ENCODE peak calls at places on chromosomes 2 and 18, in nine cellular contexts. M is hepatocyte, K is KBM-7, T is Ammon's horn, O is pancreas, L is D341Med, D is astrocyte of the spinal cord, V is Panc1, P is NCI-H345. J is an unnamed sample.

GRCh38 chr2:224357098-224357901 is 44.6 kb downstream of the FAM124B start:
- DNase-seq in T (peak; percentile 80), L (peak; percentile 55), D (peak; percentile 64), O (peak; percentile 63), M (peak; percentile 77), P (peak; percentile 47), K (peak; percentile 85), V (peak; percentile 69), J (peak; percentile 23)

GRCh38 chr2:67649331-67650071 is 252.4 kb downstream of the ETAA1 start:
- DNase-seq in K (no peak), M (peak; percentile 18), D (peak; percentile 23), L (no peak), T (no peak), O (peak; percentile 46), P (peak; percentile 39), V (no peak), J (no peak)

GRCh38 chr2:156539086-156539485 is 102.9 kb downstream of the GPD2 start:
- DNase-seq in L (no peak), V (no peak), K (no peak), P (no peak), O (no peak), M (no peak), D (no peak), T (no peak), J (no peak)

GRCh38 chr2:129400825-129401224 is 578.6 kb upstream of the RAB6C start:
- DNase-seq in V (no peak), K (no peak), O (no peak), T (no peak), P (peak; percentile 46), L (no peak), M (no peak), D (no peak), J (no peak)

GRCh38 chr18:14900435-14900834 is 152.5 kb downstream of the ANKRD30B start:
- DNase-seq in O (no peak), P (no peak), T (no peak), L (no peak), D (no peak), M (no peak), K (no peak), V (no peak), J (no peak)

GRCh38 chr2:71503827-71504226 is 50.5 kb downstream of the DYSF start:
- DNase-seq in P (no peak), O (no peak), M (no peak), K (no peak), L (no peak), D (no peak), V (no peak), T (no peak), J (no peak)

GRCh38 chr18:22542400-22542835 is 124.7 kb upstream of the CTAGE1 start:
- DNase-seq in M (no peak), L (no peak), K (no peak), V (no peak), P (no peak), T (no peak), D (peak; percentile 55), O (no peak), J (no peak)

GRCh38 chr2:7037340-7038333 is 120.4 kb downstream of the RNF144A start:
- DNase-seq in P (peak; percentile 21), T (peak; percentile 91), O (peak; percentile 81), M (peak; percentile 84), D (peak; percentile 70), V (peak; percentile 41), K (peak; percentile 61), L (peak; percentile 70), J (peak; percentile 56)

GRCh38 chr2:68987051-68987503 is 12.6 kb downstream of the GKN1 start:
- DNase-seq in L (no peak), M (no peak), D (no peak), V (no peak), T (peak; percentile 34), O (no peak), P (no peak), K (no peak), J (no peak)

GRCh38 chr18:13137041-13137938 is 81.3 kb upstream of the LDLRAD4 start:
- DNase-seq in T (no peak), L (no peak), O (no peak), M (no peak), V (no peak), P (no peak), K (peak; percentile 68), D (peak; percentile 10), J (peak; percentile 36)

GRCh38 chr2:38619458-38620164 is 16.9 kb upstream of the HNRNPLL start:
- DNase-seq in L (no peak), P (no peak), V (no peak), K (peak; percentile 72), D (peak; percentile 39), T (peak; percentile 32), O (no peak), M (no peak), J (peak; percentile 17)

GRCh38 chr2:192004188-192004963 is 157.5 kb upstream of the CAVIN2 start:
- DNase-seq in P (no peak), T (no peak), V (no peak), O (no peak), D (no peak), M (no peak), K (no peak), L (no peak), J (no peak)

GRCh38 chr2:151826737-151827157 is 1.5 kb downstream of the ARL5A start:
- DNase-seq in P (no peak), D (peak; percentile 33), T (no peak), L (no peak), V (no peak), O (no peak), K (peak; percentile 47), M (no peak), J (no peak)

GRCh38 chr2:23651187-23651983 is 266.4 kb downstream of the KLHL29 start:
- DNase-seq in K (no peak), O (no peak), P (no peak), D (peak; percentile 87), T (no peak), M (peak; percentile 32), L (no peak), V (peak; percentile 8), J (no peak)

GRCh38 chr18:38966846-38967245 is 1401.2 kb upstream of the CELF4 start:
- DNase-seq in P (no peak), M (no peak), V (no peak), K (no peak), O (no peak), L (no peak), T (no peak), D (no peak), J (no peak)

GRCh38 chr2:102558463-102558862 is 60.9 kb upstream of the SLC9A2 start:
- DNase-seq in P (no peak), T (no peak), L (no peak), M (peak; percentile 27), D (no peak), K (no peak), O (no peak), V (no peak), J (no peak)

GRCh38 chr2:215136669-215137328 is 1.6 kb downstream of the ABCA12 start:
- DNase-seq in D (peak; percentile 19), P (no peak), K (no peak), V (no peak), M (no peak), T (no peak), L (no peak), O (no peak), J (no peak)

GRCh38 chr2:112095654-112096053 is 40.6 kb downstream of the TMEM87B start:
- DNase-seq in D (no peak), K (no peak), T (no peak), L (no peak), V (no peak), P (no peak), M (no peak), O (no peak), J (no peak)

GRCh38 chr18:67373636-67374035 is 142.9 kb downstream of the DSEL start:
- DNase-seq in D (no peak), K (no peak), V (no peak), P (no peak), M (no peak), L (no peak), T (no peak), O (no peak), J (no peak)

GRCh38 chr2:215428060-215428910 is 7.6 kb downstream of the FN1 start:
- DNase-seq in M (no peak), T (no peak), O (no peak), V (no peak), L (no peak), K (no peak), P (no peak), D (peak; percentile 48), J (no peak)

GRCh38 chr2:134558208-134558890 is 160.5 kb downstream of the TMEM163 start:
- DNase-seq in V (no peak), P (peak; percentile 84), K (no peak), T (no peak), D (no peak), O (no peak), L (no peak), M (no peak), J (no peak)

GRCh38 chr18:21134895-21135294 is 23.3 kb upstream of the ROCK1 start:
- DNase-seq in D (no peak), O (no peak), T (peak; percentile 43), L (peak; percentile 29), K (peak; percentile 45), V (no peak), P (no peak), M (no peak), J (peak; percentile 10)

GRCh38 chr2:218244204-218244603 is 16.6 kb upstream of the GPBAR1 start:
- DNase-seq in T (no peak), P (no peak), L (no peak), K (no peak), M (no peak), O (no peak), V (no peak), D (no peak), J (no peak)

GRCh38 chr2:131009713-131010475 is 83.4 kb downstream of the FAM168B start:
- DNase-seq in T (no peak), P (no peak), D (no peak), M (no peak), V (no peak), O (no peak), L (no peak), K (no peak), J (no peak)

GRCh38 chr2:73218298-73218697 is 4.3 kb downstream of the SMYD5 start:
- DNase-seq in K (no peak), P (no peak), V (no peak), L (no peak), D (peak; percentile 14), O (no peak), T (no peak), M (peak; percentile 11), J (no peak)

J was measured in GDM1.